ENCODE peak calls at places on chromosomes 7 and 10, in nine cellular contexts. One of them, this sample, is unnamed.

GRCh38 chr7:29607889-29608288 is 44.3 kb downstream of the PRR15 start:
- DNase-seq in OCI-LY7: no peak
- DNase-seq in tibial artery: no peak
- DNase-seq in hepatocyte: peak; percentile 52
- DNase-seq in mucosa of descending colon: no peak
- DNase-seq in lower lobe of right lung: no peak
- DNase-seq in pancreas: no peak
- DNase-seq in esophagus squamous epithelium: no peak
- DNase-seq in SK-N-SH: no peak
- DNase-seq in this sample: no peak

GRCh38 chr7:94190599-94191061 is 186.5 kb upstream of the BET1 start:
- DNase-seq in OCI-LY7: no peak
- DNase-seq in tibial artery: no peak
- DNase-seq in hepatocyte: peak; percentile 50
- DNase-seq in mucosa of descending colon: no peak
- DNase-seq in lower lobe of right lung: no peak
- DNase-seq in pancreas: no peak
- DNase-seq in esophagus squamous epithelium: no peak
- DNase-seq in SK-N-SH: no peak
- DNase-seq in this sample: no peak

GRCh38 chr10:42898037-42898960 is 115.7 kb downstream of the BMS1 start:
- DNase-seq in OCI-LY7: no peak
- DNase-seq in tibial artery: no peak
- DNase-seq in hepatocyte: no peak
- DNase-seq in mucosa of descending colon: no peak
- DNase-seq in lower lobe of right lung: no peak
- DNase-seq in pancreas: no peak
- DNase-seq in esophagus squamous epithelium: no peak
- DNase-seq in SK-N-SH: no peak
- DNase-seq in this sample: no peak

GRCh38 chr7:26182283-26182682 is 18.3 kb downstream of the HNRNPA2B1 start:
- DNase-seq in OCI-LY7: no peak
- DNase-seq in tibial artery: no peak
- DNase-seq in hepatocyte: no peak
- DNase-seq in mucosa of descending colon: no peak
- DNase-seq in lower lobe of right lung: no peak
- DNase-seq in pancreas: peak; percentile 64
- DNase-seq in esophagus squamous epithelium: no peak
- DNase-seq in SK-N-SH: no peak
- DNase-seq in this sample: no peak

GRCh38 chr10:14382531-14382930 is 51.8 kb upstream of the FRMD4A start:
- DNase-seq in OCI-LY7: no peak
- DNase-seq in tibial artery: no peak
- DNase-seq in hepatocyte: no peak
- DNase-seq in mucosa of descending colon: no peak
- DNase-seq in lower lobe of right lung: no peak
- DNase-seq in pancreas: no peak
- DNase-seq in esophagus squamous epithelium: no peak
- DNase-seq in SK-N-SH: no peak
- DNase-seq in this sample: no peak

GRCh38 chr7:55188590-55189446 is 170.0 kb downstream of the EGFR start:
- DNase-seq in OCI-LY7: no peak
- DNase-seq in tibial artery: no peak
- DNase-seq in hepatocyte: peak; percentile 83
- DNase-seq in mucosa of descending colon: no peak
- DNase-seq in lower lobe of right lung: no peak
- DNase-seq in pancreas: no peak
- DNase-seq in esophagus squamous epithelium: no peak
- DNase-seq in SK-N-SH: no peak
- DNase-seq in this sample: no peak

GRCh38 chr7:3430588-3430987 is 129.5 kb downstream of the SDK1 start:
- DNase-seq in OCI-LY7: no peak
- DNase-seq in tibial artery: no peak
- DNase-seq in hepatocyte: no peak
- DNase-seq in mucosa of descending colon: no peak
- DNase-seq in lower lobe of right lung: no peak
- DNase-seq in pancreas: no peak
- DNase-seq in esophagus squamous epithelium: no peak
- DNase-seq in SK-N-SH: no peak
- DNase-seq in this sample: no peak

GRCh38 chr10:48691812-48692528 is 7.3 kb downstream of the WDFY4 start:
- DNase-seq in OCI-LY7: no peak
- DNase-seq in tibial artery: no peak
- DNase-seq in hepatocyte: no peak
- DNase-seq in mucosa of descending colon: no peak
- DNase-seq in lower lobe of right lung: no peak
- DNase-seq in pancreas: no peak
- DNase-seq in esophagus squamous epithelium: no peak
- DNase-seq in SK-N-SH: peak; percentile 52
- DNase-seq in this sample: no peak

GRCh38 chr7:102097601-102098161 is 189.0 kb upstream of the SH2B2 start:
- DNase-seq in OCI-LY7: no peak
- DNase-seq in tibial artery: no peak
- DNase-seq in hepatocyte: peak; percentile 64
- DNase-seq in mucosa of descending colon: no peak
- DNase-seq in lower lobe of right lung: no peak
- DNase-seq in pancreas: no peak
- DNase-seq in esophagus squamous epithelium: no peak
- DNase-seq in SK-N-SH: no peak
- DNase-seq in this sample: no peak

GRCh38 chr10:124369986-124370385 is 48.7 kb downstream of the OAT start:
- DNase-seq in OCI-LY7: no peak
- DNase-seq in tibial artery: no peak
- DNase-seq in hepatocyte: no peak
- DNase-seq in mucosa of descending colon: no peak
- DNase-seq in lower lobe of right lung: no peak
- DNase-seq in pancreas: no peak
- DNase-seq in esophagus squamous epithelium: no peak
- DNase-seq in SK-N-SH: no peak
- DNase-seq in this sample: no peak

GRCh38 chr10:48749254-48749787 is 64.6 kb downstream of the WDFY4 start:
- DNase-seq in OCI-LY7: no peak
- DNase-seq in tibial artery: no peak
- DNase-seq in hepatocyte: no peak
- DNase-seq in mucosa of descending colon: no peak
- DNase-seq in lower lobe of right lung: no peak
- DNase-seq in pancreas: no peak
- DNase-seq in esophagus squamous epithelium: no peak
- DNase-seq in SK-N-SH: no peak
- DNase-seq in this sample: no peak

GRCh38 chr10:120632047-120632446 is 175.0 kb downstream of the PLPP4 start:
- DNase-seq in OCI-LY7: no peak
- DNase-seq in tibial artery: no peak
- DNase-seq in hepatocyte: no peak
- DNase-seq in mucosa of descending colon: no peak
- DNase-seq in lower lobe of right lung: no peak
- DNase-seq in pancreas: no peak
- DNase-seq in esophagus squamous epithelium: no peak
- DNase-seq in SK-N-SH: no peak
- DNase-seq in this sample: no peak

GRCh38 chr7:150378115-150378852 is 846 bp upstream of the ZNF775 start:
- DNase-seq in OCI-LY7: peak; percentile 65
- DNase-seq in tibial artery: no peak
- DNase-seq in hepatocyte: peak; percentile 84
- DNase-seq in mucosa of descending colon: peak; percentile 87
- DNase-seq in lower lobe of right lung: no peak
- DNase-seq in pancreas: peak; percentile 65
- DNase-seq in esophagus squamous epithelium: no peak
- DNase-seq in SK-N-SH: peak; percentile 75
- DNase-seq in this sample: peak; percentile 55

GRCh38 chr7:39539816-39540215 is 26.4 kb upstream of the YAE1 start:
- DNase-seq in OCI-LY7: no peak
- DNase-seq in tibial artery: no peak
- DNase-seq in hepatocyte: no peak
- DNase-seq in mucosa of descending colon: no peak
- DNase-seq in lower lobe of right lung: no peak
- DNase-seq in pancreas: no peak
- DNase-seq in esophagus squamous epithelium: no peak
- DNase-seq in SK-N-SH: no peak
- DNase-seq in this sample: no peak

GRCh38 chr10:99740933-99741559 is 9.0 kb downstream of the CUTC start:
- DNase-seq in OCI-LY7: no peak
- DNase-seq in tibial artery: no peak
- DNase-seq in hepatocyte: no peak
- DNase-seq in mucosa of descending colon: no peak
- DNase-seq in lower lobe of right lung: no peak
- DNase-seq in pancreas: no peak
- DNase-seq in esophagus squamous epithelium: no peak
- DNase-seq in SK-N-SH: no peak
- DNase-seq in this sample: no peak

GRCh38 chr10:22444219-22444788 is 99.0 kb downstream of the SPAG6 start:
- DNase-seq in OCI-LY7: no peak
- DNase-seq in tibial artery: no peak
- DNase-seq in hepatocyte: no peak
- DNase-seq in mucosa of descending colon: no peak
- DNase-seq in lower lobe of right lung: no peak
- DNase-seq in pancreas: no peak
- DNase-seq in esophagus squamous epithelium: no peak
- DNase-seq in SK-N-SH: no peak
- DNase-seq in this sample: no peak
- H3K9me3 ChIP-seq in OCI-LY7: no peaks in the 10 kb centered on the region
- H3K9me3 ChIP-seq in tibial artery: no peaks in the 10 kb centered on the region
- H3K9me3 ChIP-seq in hepatocyte: no peaks in the 10 kb centered on the region
- H3K9me3 ChIP-seq in mucosa of descending colon: no peaks in the 10 kb centered on the region
- H3K9me3 ChIP-seq in lower lobe of right lung: no peaks in the 10 kb centered on the region
- H3K9me3 ChIP-seq in pancreas: no peaks in the 10 kb centered on the region
- H3K9me3 ChIP-seq in esophagus squamous epithelium: no peaks in the 10 kb centered on the region
- H3K9me3 ChIP-seq in SK-N-SH: no peaks in the 10 kb centered on the region
- H3K9me3 ChIP-seq in this sample: no peaks in the 10 kb centered on the region

GRCh38 chr10:130174343-130174742 is 38.2 kb downstream of the GLRX3 start:
- DNase-seq in OCI-LY7: no peak
- DNase-seq in tibial artery: no peak
- DNase-seq in hepatocyte: no peak
- DNase-seq in mucosa of descending colon: no peak
- DNase-seq in lower lobe of right lung: no peak
- DNase-seq in pancreas: no peak
- DNase-seq in esophagus squamous epithelium: no peak
- DNase-seq in SK-N-SH: no peak
- DNase-seq in this sample: no peak

GRCh38 chr10:130181858-130182257 is 45.7 kb downstream of the GLRX3 start:
- DNase-seq in OCI-LY7: no peak
- DNase-seq in tibial artery: no peak
- DNase-seq in hepatocyte: no peak
- DNase-seq in mucosa of descending colon: no peak
- DNase-seq in lower lobe of right lung: no peak
- DNase-seq in pancreas: no peak
- DNase-seq in esophagus squamous epithelium: no peak
- DNase-seq in SK-N-SH: no peak
- DNase-seq in this sample: no peak

GRCh38 chr10:130175074-130175473 is 38.9 kb downstream of the GLRX3 start:
- DNase-seq in OCI-LY7: no peak
- DNase-seq in tibial artery: no peak
- DNase-seq in hepatocyte: no peak
- DNase-seq in mucosa of descending colon: no peak
- DNase-seq in lower lobe of right lung: no peak
- DNase-seq in pancreas: no peak
- DNase-seq in esophagus squamous epithelium: no peak
- DNase-seq in SK-N-SH: no peak
- DNase-seq in this sample: no peak

GRCh38 chr10:130177250-130177649 is 41.1 kb downstream of the GLRX3 start:
- DNase-seq in OCI-LY7: no peak
- DNase-seq in tibial artery: no peak
- DNase-seq in hepatocyte: no peak
- DNase-seq in mucosa of descending colon: no peak
- DNase-seq in lower lobe of right lung: no peak
- DNase-seq in pancreas: no peak
- DNase-seq in esophagus squamous epithelium: no peak
- DNase-seq in SK-N-SH: no peak
- DNase-seq in this sample: no peak

GRCh38 chr10:130179640-130180039 is 43.4 kb downstream of the GLRX3 start:
- DNase-seq in OCI-LY7: peak; percentile 61
- DNase-seq in tibial artery: no peak
- DNase-seq in hepatocyte: peak; percentile 71
- DNase-seq in mucosa of descending colon: no peak
- DNase-seq in lower lobe of right lung: no peak
- DNase-seq in pancreas: no peak
- DNase-seq in esophagus squamous epithelium: no peak
- DNase-seq in SK-N-SH: peak; percentile 47
- DNase-seq in this sample: no peak
- TF ChIP-seq CTCF in OCI-LY7: peak; percentile 75
- TF ChIP-seq CTCF in tibial artery: no peak
- TF ChIP-seq CTCF in hepatocyte: peak; percentile 60
- TF ChIP-seq CTCF in mucosa of descending colon: no peak
- TF ChIP-seq CTCF in lower lobe of right lung: peak; percentile 33
- TF ChIP-seq CTCF in pancreas: no peak
- TF ChIP-seq CTCF in esophagus squamous epithelium: no peak
- TF ChIP-seq CTCF in SK-N-SH: peak; percentile 56
- TF ChIP-seq CTCF in this sample: peak; percentile 43

DNA sequence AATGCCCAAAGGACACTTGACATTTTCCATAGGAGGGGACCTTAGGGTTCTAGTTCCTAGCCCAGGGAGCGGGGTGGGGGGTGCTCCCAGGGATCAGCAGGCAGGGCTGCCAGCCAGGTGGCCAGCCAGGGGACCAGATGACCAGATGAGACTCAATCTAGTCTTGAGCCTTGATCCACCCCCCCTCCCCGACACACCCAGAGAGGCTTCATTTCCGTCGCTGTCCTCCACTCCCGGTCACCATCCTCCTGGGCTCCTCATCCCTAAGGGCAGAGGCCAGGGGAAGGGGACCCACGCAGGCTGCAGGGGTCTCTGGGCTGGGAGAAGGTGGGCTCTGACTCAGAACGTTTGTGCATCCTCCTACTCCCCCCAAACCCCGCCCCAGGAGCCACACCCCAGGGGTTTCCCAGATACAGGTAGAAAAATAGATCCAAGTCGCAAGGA is 1.0 kb downstream of the STX1A start:
- DNase-seq in OCI-LY7: no peak
- DNase-seq in tibial artery: no peak
- DNase-seq in hepatocyte: peak; percentile 30
- DNase-seq in mucosa of descending colon: no peak
- DNase-seq in lower lobe of right lung: no peak
- DNase-seq in pancreas: no peak
- DNase-seq in esophagus squamous epithelium: no peak
- DNase-seq in SK-N-SH: peak; percentile 57
- DNase-seq in this sample: no peak
- H3K4me1 ChIP-seq in OCI-LY7: peaks cover 28% of the 10 kb centered on the region
- H3K4me1 ChIP-seq in tibial artery: no peaks in the 10 kb centered on the region
- H3K4me1 ChIP-seq in hepatocyte: peaks cover 37% of the 10 kb centered on the region
- H3K4me1 ChIP-seq in mucosa of descending colon: peaks cover 12% of the 10 kb centered on the region
- H3K4me1 ChIP-seq in lower lobe of right lung: peaks cover 23% of the 10 kb centered on the region
- H3K4me1 ChIP-seq in pancreas: peaks cover 11% of the 10 kb centered on the region
- H3K4me1 ChIP-seq in esophagus squamous epithelium: peaks cover 45% of the 10 kb centered on the region
- H3K4me1 ChIP-seq in SK-N-SH: peaks cover 23% of the 10 kb centered on the region
- H3K4me1 ChIP-seq in this sample: peaks cover 48% of the 10 kb centered on the region

DNA sequence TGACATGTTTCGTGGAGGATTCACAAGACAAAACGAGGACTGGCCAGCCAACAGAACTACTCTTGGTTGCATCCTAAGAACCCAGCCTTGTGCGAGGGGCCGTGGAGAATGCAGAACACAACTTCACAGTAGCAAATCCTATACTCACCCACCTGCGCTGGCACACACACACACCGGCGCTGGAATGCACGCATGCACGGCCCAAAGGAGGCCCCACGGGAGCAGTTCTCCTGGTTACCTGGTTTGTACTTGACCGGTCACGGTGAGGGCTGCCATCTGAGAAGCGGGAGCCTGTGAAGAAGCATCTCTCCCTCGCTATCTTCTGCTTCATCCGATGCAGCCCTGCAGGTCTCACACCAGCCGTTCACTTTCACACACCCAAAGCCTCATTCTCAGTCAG is 137.8 kb downstream of the ZMYND11 start:
- DNase-seq in OCI-LY7: no peak
- DNase-seq in tibial artery: no peak
- DNase-seq in hepatocyte: no peak
- DNase-seq in mucosa of descending colon: no peak
- DNase-seq in lower lobe of right lung: no peak
- DNase-seq in pancreas: no peak
- DNase-seq in esophagus squamous epithelium: no peak
- DNase-seq in SK-N-SH: no peak
- DNase-seq in this sample: no peak
- H3K9me3 ChIP-seq in OCI-LY7: no peaks in the 10 kb centered on the region
- H3K9me3 ChIP-seq in tibial artery: no peaks in the 10 kb centered on the region
- H3K9me3 ChIP-seq in hepatocyte: no peaks in the 10 kb centered on the region
- H3K9me3 ChIP-seq in mucosa of descending colon: no peaks in the 10 kb centered on the region
- H3K9me3 ChIP-seq in lower lobe of right lung: no peaks in the 10 kb centered on the region
- H3K9me3 ChIP-seq in pancreas: no peaks in the 10 kb centered on the region
- H3K9me3 ChIP-seq in esophagus squamous epithelium: no peaks in the 10 kb centered on the region
- H3K9me3 ChIP-seq in SK-N-SH: no peaks in the 10 kb centered on the region
- H3K9me3 ChIP-seq in this sample: no peaks in the 10 kb centered on the region

This sample was measured in left ventricle myocardium inferior.